ENCODE peak calls at places on chromosomes 1 and 21, in eight cellular contexts. Z is T-helper 2 cell; H is stimulated activated CD8-positive, alpha-beta memory T cell treated with anti-CD3 and anti-CD28 coated beads, Interleukin-4, amount 100 ng/mL, for 1 hour; N is astrocyte of the spinal cord; F is AG10803; L is midbrain; T is DMS 273 treated with DMSO at 0.1 percent for 48 hours; Y is OCI-LY7. K is an unnamed sample.

GRCh38 chr1:214021321-214021720 is 33.5 kb downstream of the PROX1 start:
- DNase-seq in H (no peak), F (no peak), T (no peak), L (no peak), Y (no peak), N (no peak), Z (no peak), K (no peak)

GRCh38 chr21:38824124-38824822 is 18.5 kb downstream of the ETS2 start:
- DNase-seq in L (no peak), T (no peak), N (no peak), F (peak; percentile 77), Z (no peak), H (no peak), Y (no peak), K (no peak)

GRCh38 chr1:169906938-169907337 is 13.2 kb upstream of the SCYL3 start:
- DNase-seq in T (no peak), L (no peak), H (no peak), F (peak; percentile 56), N (peak; percentile 45), Y (no peak), Z (no peak), K (no peak)

GRCh38 chr1:86696522-86696921 is 7.9 kb upstream of the SH3GLB1 start:
- DNase-seq in H (no peak), F (no peak), T (no peak), L (no peak), Z (no peak), N (peak; percentile 48), Y (no peak), K (no peak)

GRCh38 chr1:90346349-90346748 is 351.4 kb downstream of the ZNF326 start:
- DNase-seq in F (no peak), Y (no peak), T (no peak), Z (no peak), L (no peak), N (no peak), H (no peak), K (no peak)

GRCh38 chr21:44397431-44398031 is 44.1 kb downstream of the TRPM2 start:
- DNase-seq in N (no peak), T (no peak), H (no peak), L (no peak), Z (no peak), F (no peak), Y (no peak), K (no peak)

GRCh38 chr1:21594935-21595897 is 73.9 kb downstream of the RAP1GAP start:
- DNase-seq in T (no peak), L (peak; percentile 8), Y (peak; percentile 65), Z (no peak), F (peak; percentile 30), N (peak; percentile 47), H (peak; percentile 5), K (peak; percentile 53)

GRCh38 chr1:197671140-197671539 is 104.1 kb downstream of the DENND1B start:
- DNase-seq in Z (no peak), T (no peak), H (no peak), Y (no peak), F (peak; percentile 33), N (no peak), L (no peak), K (no peak)

GRCh38 chr1:83555871-83556270 is 443.1 kb downstream of the TTLL7 start:
- DNase-seq in L (no peak), Z (no peak), Y (no peak), N (no peak), T (no peak), H (no peak), F (peak; percentile 2), K (no peak)

GRCh38 chr1:228402638-228403025 is 4.0 kb downstream of the TRIM11 start:
- DNase-seq in T (no peak), H (no peak), F (no peak), L (no peak), Z (no peak), Y (no peak), N (no peak), K (no peak)

GRCh38 chr1:100038401-100039306 is 68.9 kb downstream of the SLC35A3 start:
- DNase-seq in Z (peak; percentile 63), N (peak; percentile 74), T (peak; percentile 33), L (peak; percentile 37), Y (peak; percentile 85), H (peak; percentile 45), F (peak; percentile 61), K (peak; percentile 61)

GRCh38 chr1:172993640-172994039 is 57.1 kb downstream of the TNFSF18 start:
- DNase-seq in Y (no peak), N (peak; percentile 51), H (no peak), T (no peak), F (peak; percentile 95), L (no peak), Z (no peak), K (no peak)

GRCh38 chr1:214296860-214297699 is 16.1 kb downstream of the SMYD2 start:
- DNase-seq in F (peak; percentile 88), Y (no peak), L (no peak), N (peak; percentile 90), H (no peak), Z (no peak), T (no peak), K (no peak)

GRCh38 chr1:206606867-206607266 is 5.4 kb downstream of the EIF2D start:
- DNase-seq in Y (peak; percentile 51), H (no peak), F (peak; percentile 18), N (no peak), L (no peak), T (peak; percentile 6), Z (no peak), K (peak; percentile 36)

GRCh38 chr21:31410763-31411278 is 66.8 kb upstream of the TIAM1 start:
- DNase-seq in N (no peak), L (no peak), Y (peak; percentile 38), H (no peak), Z (no peak), F (no peak), T (no peak), K (no peak)

GRCh38 chr1:117919376-117919775 is 10.0 kb downstream of the GDAP2 start:
- DNase-seq in T (no peak), F (peak; percentile 33), H (no peak), N (no peak), Z (no peak), L (no peak), Y (no peak), K (no peak)

GRCh38 chr1:153776971-153777370 is 1.8 kb downstream of the SLC27A3 start:
- DNase-seq in H (no peak), L (no peak), T (no peak), Z (no peak), N (no peak), F (no peak), Y (no peak), K (no peak)

GRCh38 chr1:14791611-14792010 is 193.1 kb downstream of the KAZN start:
- DNase-seq in Y (no peak), L (no peak), F (no peak), Z (no peak), H (no peak), T (no peak), N (no peak), K (no peak)

GRCh38 chr1:28343405-28343804 is 14.6 kb downstream of the MED18 start:
- DNase-seq in F (peak; percentile 40), T (no peak), N (peak; percentile 36), Z (no peak), H (no peak), Y (no peak), L (no peak), K (no peak)

K was measured in germinal center.